ENCODE peak calls at places on chromosomes 5 and 9, in six cellular contexts. X is T47D; G is non-pigmented ciliary epithelial cell; H is psoas muscle; O is stimulated activated naive CD8-positive, alpha-beta T cell treated with anti-CD3 and anti-CD28 coated beads, Interleukin-15, Interleukin-2, amounts not matched to agents 100 U/mL and 50 U/mL, for 24 hours; J is stimulated activated CD8-positive, alpha-beta memory T cell treated with anti-CD3 and anti-CD28 coated beads, Interleukin-4, amount 100 ng/mL, for 1 hour. V is an unnamed sample.

GRCh38 chr9:3825724-3826123 is 299.9 kb upstream of the RFX3 start:
- DNase-seq in H (no peak), G (no peak), X (no peak), O (no peak), J (no peak), V (no peak)

GRCh38 chr9:117796681-117797080 is 92.5 kb downstream of the TLR4 start:
- DNase-seq in G (peak; percentile 22), J (no peak), X (no peak), H (no peak), O (no peak), V (no peak)

GRCh38 chr9:70880523-70880922 is 240.9 kb downstream of the TRPM3 start:
- DNase-seq in X (no peak), H (no peak), G (no peak), O (no peak), J (no peak), V (no peak)

GRCh38 chr5:15646351-15646750 is 146.4 kb downstream of the FBXL7 start:
- DNase-seq in G (no peak), J (no peak), O (no peak), H (no peak), X (no peak), V (no peak)

GRCh38 chr9:16335788-16336580 is 534.5 kb downstream of the BNC2 start:
- DNase-seq in X (peak; percentile 8), G (peak; percentile 99), O (no peak), H (peak; percentile 89), J (no peak), V (peak; percentile 94)

GRCh38 chr9:134624827-134625181 is 16.8 kb upstream of the COL5A1 start:
- DNase-seq in G (no peak), H (no peak), X (no peak), O (peak; percentile 0), J (no peak), V (no peak)

GRCh38 chr5:135036405-135036804 is 2.4 kb upstream of the PITX1 start:
- DNase-seq in G (no peak), X (no peak), J (no peak), H (peak; percentile 40), O (no peak), V (no peak)

GRCh38 chr5:136159457-136159856 is 26.8 kb downstream of the SMAD5 start:
- DNase-seq in J (no peak), O (no peak), H (no peak), X (no peak), G (peak; percentile 22), V (no peak)

GRCh38 chr9:42388846-42389245 is 205.4 kb downstream of the SPATA31A6 start:
- DNase-seq in J (no peak), H (no peak), O (no peak), X (no peak), G (no peak), V (peak; percentile 93)

GRCh38 chr5:127419858-127420257 is 97.6 kb upstream of the PRRC1 start:
- DNase-seq in H (no peak), X (no peak), J (no peak), G (no peak), O (no peak), V (no peak)

V was measured in esophagus muscularis mucosa.